ENCODE peak calls at places on chromosome 17, in eight cellular contexts. One of them, this sample, is unnamed.

GRCh38 chr17:10156579-10157488 is 41.6 kb downstream of the GAS7 start:
- DNase-seq in CD4-positive, alpha-beta memory T cell: no peak
- DNase-seq in hepatocyte: no peak
- DNase-seq in tibial nerve: peak
- DNase-seq in right cardiac atrium: peak
- DNase-seq in heart right ventricle: peak
- DNase-seq in A549: no peak
- DNase-seq in breast epithelium: peak
- DNase-seq in this sample: no peak

GRCh38 chr17:50479522-50480141 is 972 bp downstream of the RSAD1 start:
- DNase-seq in CD4-positive, alpha-beta memory T cell: peak
- DNase-seq in hepatocyte: peak
- DNase-seq in tibial nerve: no peak
- DNase-seq in right cardiac atrium: peak
- DNase-seq in heart right ventricle: peak
- DNase-seq in A549: peak
- DNase-seq in breast epithelium: peak
- DNase-seq in this sample: peak

GRCh38 chr17:17220529-17220928 is 14.4 kb upstream of the PLD6 start:
- DNase-seq in CD4-positive, alpha-beta memory T cell: no peak
- DNase-seq in hepatocyte: no peak
- DNase-seq in tibial nerve: no peak
- DNase-seq in right cardiac atrium: no peak
- DNase-seq in heart right ventricle: no peak
- DNase-seq in A549: no peak
- DNase-seq in breast epithelium: no peak
- DNase-seq in this sample: no peak

GRCh38 chr17:37488009-37488604 is 1.6 kb upstream of the DUSP14 start:
- DNase-seq in CD4-positive, alpha-beta memory T cell: no peak
- DNase-seq in hepatocyte: peak
- DNase-seq in tibial nerve: no peak
- DNase-seq in right cardiac atrium: no peak
- DNase-seq in heart right ventricle: no peak
- DNase-seq in A549: peak
- DNase-seq in breast epithelium: no peak
- DNase-seq in this sample: peak

GRCh38 chr17:61251939-61252865 is 147.4 kb upstream of the TBX2 start:
- DNase-seq in CD4-positive, alpha-beta memory T cell: no peak
- DNase-seq in hepatocyte: peak
- DNase-seq in tibial nerve: peak
- DNase-seq in right cardiac atrium: peak
- DNase-seq in heart right ventricle: peak
- DNase-seq in A549: no peak
- DNase-seq in breast epithelium: peak
- DNase-seq in this sample: no peak

GRCh38 chr17:1060991-1061390 is 64.1 kb downstream of the TIMM22 start:
- DNase-seq in CD4-positive, alpha-beta memory T cell: no peak
- DNase-seq in hepatocyte: peak
- DNase-seq in tibial nerve: no peak
- DNase-seq in right cardiac atrium: peak
- DNase-seq in heart right ventricle: no peak
- DNase-seq in A549: peak
- DNase-seq in breast epithelium: peak
- DNase-seq in this sample: no peak

GRCh38 chr17:27523712-27524111 is 67.5 kb downstream of the KSR1 start:
- DNase-seq in CD4-positive, alpha-beta memory T cell: no peak
- DNase-seq in hepatocyte: no peak
- DNase-seq in tibial nerve: no peak
- DNase-seq in right cardiac atrium: no peak
- DNase-seq in heart right ventricle: no peak
- DNase-seq in A549: no peak
- DNase-seq in breast epithelium: no peak
- DNase-seq in this sample: no peak

GRCh38 chr17:3965123-3965800 is 1.0 kb upstream of the ATP2A3 start:
- DNase-seq in CD4-positive, alpha-beta memory T cell: peak
- DNase-seq in hepatocyte: peak
- DNase-seq in tibial nerve: peak
- DNase-seq in right cardiac atrium: peak
- DNase-seq in heart right ventricle: peak
- DNase-seq in A549: peak
- DNase-seq in breast epithelium: peak
- DNase-seq in this sample: peak

GRCh38 chr17:56833023-56833811 is 503 bp downstream of the C17orf67 start:
- DNase-seq in CD4-positive, alpha-beta memory T cell: peak
- DNase-seq in hepatocyte: peak
- DNase-seq in tibial nerve: no peak
- DNase-seq in right cardiac atrium: peak
- DNase-seq in heart right ventricle: peak
- DNase-seq in A549: peak
- DNase-seq in breast epithelium: no peak
- DNase-seq in this sample: peak
- H3K27ac ChIP-seq in CD4-positive, alpha-beta memory T cell: peak
- H3K27ac ChIP-seq in hepatocyte: peak
- H3K27ac ChIP-seq in tibial nerve: peak
- H3K27ac ChIP-seq in right cardiac atrium: peak
- H3K27ac ChIP-seq in heart right ventricle: peak
- H3K27ac ChIP-seq in A549: peak
- H3K27ac ChIP-seq in breast epithelium: peak
- H3K27ac ChIP-seq in this sample: peak

DNA sequence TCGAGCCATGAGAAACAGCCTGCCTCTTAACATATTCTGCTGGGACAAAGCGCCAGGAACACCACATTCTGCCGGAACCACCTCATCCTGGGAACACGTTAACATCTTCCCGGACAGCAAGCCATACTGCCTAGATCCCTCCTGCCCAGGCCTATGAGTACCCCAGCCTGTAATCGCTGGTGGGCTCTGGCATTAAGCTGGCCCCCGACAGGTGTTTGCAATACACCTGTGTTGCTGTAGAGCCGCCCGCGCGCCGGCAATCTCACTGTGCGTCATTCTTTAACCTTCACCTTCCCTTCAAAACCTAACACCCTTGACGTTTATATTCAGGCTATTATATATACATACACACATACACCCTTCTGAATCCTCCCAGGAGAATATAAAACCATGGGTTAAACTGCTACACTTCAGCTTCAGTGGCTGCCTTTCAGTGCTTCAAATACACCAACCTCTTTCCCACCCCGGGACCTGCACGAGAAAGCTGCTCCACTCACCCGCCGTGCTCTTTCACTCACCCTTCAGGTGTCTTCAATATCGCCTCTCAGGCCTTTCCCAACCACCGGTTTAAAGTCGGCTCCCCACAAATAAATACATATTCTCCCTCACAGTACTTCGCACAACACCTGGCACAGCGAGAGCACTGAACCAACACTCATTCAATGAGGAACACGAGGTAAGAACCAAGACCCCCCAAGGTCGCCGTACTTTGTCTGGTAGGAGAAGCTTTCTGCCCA is 1.0 kb upstream of the ENDOV start:
- DNase-seq in CD4-positive, alpha-beta memory T cell: peak
- DNase-seq in hepatocyte: no peak
- DNase-seq in tibial nerve: no peak
- DNase-seq in right cardiac atrium: no peak
- DNase-seq in heart right ventricle: no peak
- DNase-seq in A549: no peak
- DNase-seq in breast epithelium: no peak
- DNase-seq in this sample: no peak
- H3K27ac ChIP-seq in CD4-positive, alpha-beta memory T cell: peak
- H3K27ac ChIP-seq in hepatocyte: peak
- H3K27ac ChIP-seq in tibial nerve: no peak
- H3K27ac ChIP-seq in right cardiac atrium: no peak
- H3K27ac ChIP-seq in heart right ventricle: no peak
- H3K27ac ChIP-seq in A549: peak
- H3K27ac ChIP-seq in breast epithelium: no peak
- H3K27ac ChIP-seq in this sample: no peak

DNA sequence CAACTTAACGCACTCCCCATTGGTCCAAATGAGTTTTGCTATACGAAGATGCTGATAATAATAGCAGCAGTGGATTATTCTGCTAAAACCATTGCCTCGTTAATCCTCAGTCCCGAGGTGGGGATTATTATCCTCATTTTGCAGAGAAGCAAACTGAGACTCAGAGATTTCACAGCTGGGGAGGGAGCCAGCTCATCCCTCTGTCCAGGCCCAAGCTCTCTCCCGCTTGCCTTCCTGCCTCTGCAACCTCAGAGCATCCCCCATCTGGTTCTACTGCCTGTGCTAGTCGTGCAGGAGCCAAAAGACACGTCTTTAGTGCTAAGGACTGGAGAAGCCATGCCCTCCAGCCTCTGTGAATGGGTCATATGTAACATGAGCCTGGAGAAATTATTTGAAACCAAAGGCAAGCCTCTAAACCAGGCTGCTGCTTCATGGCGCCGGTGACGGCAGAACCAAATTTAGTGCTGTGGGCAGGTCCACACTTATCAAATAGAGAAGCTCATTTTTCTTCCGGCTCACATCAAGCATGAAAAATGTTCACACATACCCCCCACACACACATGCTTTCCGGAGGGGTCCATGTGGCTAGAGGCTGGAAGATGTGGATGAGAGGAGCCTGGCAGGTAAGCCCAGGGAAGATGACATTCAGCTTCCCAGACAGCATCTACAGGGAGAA is 13.5 kb downstream of the MAPT start:
- DNase-seq in CD4-positive, alpha-beta memory T cell: no peak
- DNase-seq in hepatocyte: no peak
- DNase-seq in tibial nerve: no peak
- DNase-seq in right cardiac atrium: no peak
- DNase-seq in heart right ventricle: no peak
- DNase-seq in A549: no peak
- DNase-seq in breast epithelium: no peak
- DNase-seq in this sample: peak
- H3K27ac ChIP-seq in CD4-positive, alpha-beta memory T cell: no peak
- H3K27ac ChIP-seq in hepatocyte: no peak
- H3K27ac ChIP-seq in tibial nerve: no peak
- H3K27ac ChIP-seq in right cardiac atrium: no peak
- H3K27ac ChIP-seq in heart right ventricle: no peak
- H3K27ac ChIP-seq in A549: no peak
- H3K27ac ChIP-seq in breast epithelium: no peak
- H3K27ac ChIP-seq in this sample: peak

GRCh38 chr17:46736100-46736499 is 82.4 kb downstream of the WNT3 start:
- DNase-seq in CD4-positive, alpha-beta memory T cell: no peak
- DNase-seq in hepatocyte: no peak
- DNase-seq in tibial nerve: no peak
- DNase-seq in right cardiac atrium: no peak
- DNase-seq in heart right ventricle: no peak
- DNase-seq in A549: no peak
- DNase-seq in breast epithelium: no peak
- DNase-seq in this sample: peak
- H3K27ac ChIP-seq in CD4-positive, alpha-beta memory T cell: no peak
- H3K27ac ChIP-seq in hepatocyte: no peak
- H3K27ac ChIP-seq in tibial nerve: no peak
- H3K27ac ChIP-seq in right cardiac atrium: no peak
- H3K27ac ChIP-seq in heart right ventricle: no peak
- H3K27ac ChIP-seq in A549: no peak
- H3K27ac ChIP-seq in breast epithelium: no peak
- H3K27ac ChIP-seq in this sample: no peak

GRCh38 chr17:78716292-78716691 is 65.8 kb downstream of the CYTH1 start:
- DNase-seq in CD4-positive, alpha-beta memory T cell: no peak
- DNase-seq in hepatocyte: no peak
- DNase-seq in tibial nerve: no peak
- DNase-seq in right cardiac atrium: no peak
- DNase-seq in heart right ventricle: no peak
- DNase-seq in A549: no peak
- DNase-seq in breast epithelium: no peak
- DNase-seq in this sample: no peak

GRCh38 chr17:78715876-78716275 is 66.2 kb downstream of the CYTH1 start:
- DNase-seq in CD4-positive, alpha-beta memory T cell: no peak
- DNase-seq in hepatocyte: no peak
- DNase-seq in tibial nerve: no peak
- DNase-seq in right cardiac atrium: no peak
- DNase-seq in heart right ventricle: no peak
- DNase-seq in A549: no peak
- DNase-seq in breast epithelium: no peak
- DNase-seq in this sample: no peak

GRCh38 chr17:78715000-78715771 is 66.9 kb downstream of the CYTH1 start:
- DNase-seq in CD4-positive, alpha-beta memory T cell: no peak
- DNase-seq in hepatocyte: no peak
- DNase-seq in tibial nerve: no peak
- DNase-seq in right cardiac atrium: no peak
- DNase-seq in heart right ventricle: no peak
- DNase-seq in A549: no peak
- DNase-seq in breast epithelium: no peak
- DNase-seq in this sample: no peak

GRCh38 chr17:78716814-78717393 is 65.2 kb downstream of the CYTH1 start:
- DNase-seq in CD4-positive, alpha-beta memory T cell: peak
- DNase-seq in hepatocyte: no peak
- DNase-seq in tibial nerve: peak
- DNase-seq in right cardiac atrium: peak
- DNase-seq in heart right ventricle: peak
- DNase-seq in A549: peak
- DNase-seq in breast epithelium: peak
- DNase-seq in this sample: peak

DNA sequence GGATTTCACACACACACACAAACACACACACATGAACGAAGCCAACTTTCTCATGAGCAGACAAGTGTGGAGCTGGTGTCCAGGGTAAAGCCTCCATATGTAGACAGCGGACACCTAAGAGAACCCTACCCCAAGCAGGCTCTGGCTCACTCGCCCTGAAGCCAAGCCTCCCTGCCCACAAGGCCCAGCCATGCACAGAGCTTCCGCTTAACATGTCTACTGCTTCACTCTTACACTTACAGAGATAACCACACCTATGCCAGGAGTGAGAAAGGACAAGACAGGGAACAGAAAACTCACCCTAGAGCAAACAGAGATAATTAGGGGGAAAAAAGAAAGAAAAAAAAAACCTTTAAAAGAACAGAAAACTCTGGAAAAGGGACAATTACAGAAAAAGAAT is 67.5 kb downstream of the CYTH1 start:
- DNase-seq in CD4-positive, alpha-beta memory T cell: no peak
- DNase-seq in hepatocyte: no peak
- DNase-seq in tibial nerve: no peak
- DNase-seq in right cardiac atrium: no peak
- DNase-seq in heart right ventricle: no peak
- DNase-seq in A549: no peak
- DNase-seq in breast epithelium: no peak
- DNase-seq in this sample: no peak
- H3K27ac ChIP-seq in CD4-positive, alpha-beta memory T cell: peak
- H3K27ac ChIP-seq in hepatocyte: no peak
- H3K27ac ChIP-seq in tibial nerve: peak
- H3K27ac ChIP-seq in right cardiac atrium: no peak
- H3K27ac ChIP-seq in heart right ventricle: no peak
- H3K27ac ChIP-seq in A549: peak
- H3K27ac ChIP-seq in breast epithelium: no peak
- H3K27ac ChIP-seq in this sample: no peak

This sample was measured in WERI-Rb-1.